ENCODE peak calls at places on chromosomes 6 and 20, in seven cellular contexts. S is GM23338, I is breast epithelium, Q is IMR-90, E is lower lobe of right lung, M is HCT116, G is fibroblast of lung. A is an unnamed sample. For H3K4me1, the result is how much of the 10 kb centered on the place peaks cover.

GRCh38 chr6:128422871-128423270 is 97.5 kb downstream of the PTPRK start:
- DNase-seq in M (no peak), I (no peak), E (no peak), Q (no peak), S (no peak), G (no peak), A (no peak)

GRCh38 chr20:9617940-9618339 is 103.5 kb downstream of the LAMP5 start:
- DNase-seq in E (no peak), S (peak), M (peak), I (no peak), G (peak), Q (peak), A (peak)

GRCh38 chr20:38034961-38035360 is 1.4 kb downstream of the RPRD1B start:
- DNase-seq in M (no peak), Q (no peak), G (peak), S (no peak), E (no peak), I (no peak), A (no peak)

GRCh38 chr6:97186416-97186999 is 96.5 kb downstream of the MMS22L start:
- DNase-seq in I (peak), S (peak), M (peak), E (peak), G (peak), Q (peak), A (peak)

GRCh38 chr6:142756215-142756630 is 188.8 kb downstream of the HIVEP2 start:
- DNase-seq in I (no peak), M (peak), E (no peak), G (peak), Q (peak), S (peak), A (no peak)

GRCh38 chr6:112149236-112149635 is 61.8 kb downstream of the FAM229B start:
- DNase-seq in E (no peak), S (no peak), G (no peak), M (no peak), Q (peak), I (no peak), A (no peak)

GRCh38 chr6:149028767-149029405 is 282.1 kb downstream of the UST start:
- DNase-seq in M (peak), S (peak), Q (peak), E (no peak), G (peak), I (no peak), A (peak)

GRCh38 chr6:32298632-32299336 is 72.9 kb downstream of the TSBP1 start:
- DNase-seq in E (no peak), S (no peak), Q (peak), G (peak), I (no peak), M (no peak), A (no peak)

GRCh38 chr20:19995220-19995863 is 21.8 kb upstream of the NAA20 start:
- DNase-seq in I (no peak), E (no peak), G (peak), Q (peak), S (peak), M (peak), A (peak)

GRCh38 chr6:82408952-82409421 is 45.4 kb downstream of the TPBG start:
- DNase-seq in Q (peak), S (no peak), G (peak), I (no peak), E (no peak), M (no peak), A (no peak)

GRCh38 chr20:11429168-11429567 is 488.5 kb upstream of the BTBD3 start:
- DNase-seq in M (no peak), I (no peak), G (no peak), E (no peak), S (no peak), Q (no peak), A (no peak)

GRCh38 chr20:29497261-29497671 is 1760.2 kb upstream of the DEFB115 start:
- DNase-seq in I (no peak), Q (no peak), G (no peak), S (no peak), M (no peak), E (peak), A (no peak)

GRCh38 chr20:37907677-37908397 is 4.9 kb downstream of the VSTM2L start:
- DNase-seq in S (peak), M (no peak), E (no peak), G (peak), I (no peak), Q (peak), A (no peak)

GRCh38 chr6:117536317-117536716 is 53.8 kb downstream of the DCBLD1 start:
- DNase-seq in S (no peak), I (no peak), Q (peak), E (no peak), M (no peak), G (peak), A (peak)

GRCh38 chr20:1177680-1178079 is 7.1 kb downstream of the TMEM74B start:
- DNase-seq in I (no peak), S (peak), M (peak), E (no peak), Q (peak), G (no peak), A (no peak)

GRCh38 chr20:36472656-36473071 is 68.7 kb upstream of the MYL9 start:
- DNase-seq in S (peak), E (peak), Q (no peak), M (peak), G (peak), I (peak), A (peak)

GRCh38 chr6:41939848-41940758 is 1.5 kb downstream of the CCND3 start:
- DNase-seq in I (no peak), S (peak), E (peak), M (no peak), Q (peak), G (peak), A (peak)

GRCh38 chr20:38209736-38210405 is 44.8 kb upstream of the TGM2 start:
- DNase-seq in G (no peak), S (no peak), E (no peak), I (no peak), M (no peak), Q (no peak), A (no peak)

GRCh38 chr6:97765480-97765879 is 482.5 kb upstream of the MMS22L start:
- DNase-seq in G (peak), M (no peak), I (no peak), S (no peak), E (no peak), Q (peak), A (no peak)

GRCh38 chr6:41691426-41692079 is 43.9 kb downstream of the TFEB start:
- DNase-seq in E (peak), M (no peak), S (peak), G (no peak), I (no peak), Q (no peak), A (no peak)

GRCh38 chr20:52193133-52193532 is 1.6 kb upstream of the ZFP64 start:
- DNase-seq in M (no peak), E (no peak), G (no peak), Q (no peak), I (no peak), S (no peak), A (no peak)

GRCh38 chr20:24589845-24590192 is 120.4 kb downstream of the SYNDIG1 start:
- DNase-seq in S (no peak), M (no peak), E (no peak), Q (no peak), I (no peak), G (no peak), A (no peak)

GRCh38 chr6:142901616-142902015 is 43.4 kb downstream of the HIVEP2 start:
- DNase-seq in M (no peak), E (no peak), S (no peak), Q (no peak), G (no peak), I (no peak), A (no peak)

GRCh38 chr6:50990750-50991446 is 172.2 kb downstream of the TFAP2B start:
- DNase-seq in M (no peak), E (no peak), I (no peak), S (no peak), Q (no peak), G (peak), A (no peak)

GRCh38 chr20:56783826-56784225 is 154.7 kb downstream of the TFAP2C start:
- DNase-seq in S (no peak), G (no peak), I (no peak), Q (no peak), M (no peak), E (no peak), A (no peak)

GRCh38 chr20:17854307-17854903 is 114.2 kb downstream of the SNX5 start:
- DNase-seq in Q (peak), M (peak), S (peak), I (no peak), G (peak), E (no peak), A (peak)

GRCh38 chr20:45970646-45971424 is 1.2 kb downstream of the ZNF335 start:
- DNase-seq in E (no peak), S (no peak), G (peak), Q (peak), I (peak), M (no peak), A (peak)

GRCh38 chr6:44503471-44503870 is 116.0 kb downstream of the CDC5L start:
- DNase-seq in E (no peak), Q (no peak), M (no peak), G (peak), I (no peak), S (no peak), A (no peak)

GRCh38 chr6:129519750-129520149 is 190.2 kb downstream of the ARHGAP18 start:
- DNase-seq in Q (no peak), I (no peak), E (no peak), G (no peak), M (no peak), S (no peak), A (no peak)

GRCh38 chr6:3423439-3424184 is 33.2 kb downstream of the SLC22A23 start:
- DNase-seq in E (no peak), G (no peak), M (no peak), Q (no peak), S (peak), I (no peak), A (no peak)

GRCh38 chr6:139967497-139967896 is 593.0 kb upstream of the CITED2 start:
- DNase-seq in S (no peak), E (no peak), I (no peak), G (peak), M (no peak), Q (peak), A (no peak)

GRCh38 chr6:105174512-105174911 is 5.3 kb downstream of the POPDC3 start:
- DNase-seq in S (no peak), G (peak), I (no peak), E (no peak), Q (peak), M (no peak), A (no peak)

GRCh38 chr20:14536738-14537137 is 199.3 kb upstream of the FLRT3 start:
- DNase-seq in Q (no peak), M (no peak), S (no peak), G (no peak), I (no peak), E (no peak), A (no peak)

GRCh38 chr20:14777571-14777970 is 440.2 kb upstream of the FLRT3 start:
- DNase-seq in I (no peak), S (no peak), M (no peak), E (no peak), G (peak), Q (no peak), A (no peak)

GRCh38 chr6:107187630-107188029 is 72.3 kb upstream of the BEND3 start:
- DNase-seq in M (no peak), I (no peak), G (no peak), Q (no peak), S (no peak), E (no peak), A (no peak)

GRCh38 chr20:34708621-34709043 is 4.5 kb downstream of the TP53INP2 start:
- DNase-seq in G (peak), M (no peak), I (no peak), E (peak), Q (peak), S (peak), A (peak)

GRCh38 chr20:31630187-31630790 is 7.4 kb upstream of the COX4I2 start:
- DNase-seq in S (no peak), I (no peak), M (no peak), E (no peak), G (no peak), Q (no peak), A (peak)

GRCh38 chr6:163731215-163732013 is 316.9 kb downstream of the QKI start:
- DNase-seq in Q (no peak), I (no peak), G (no peak), M (no peak), E (no peak), S (no peak), A (no peak)
- H3K4me1 ChIP-seq in Q (under half), I (under half), G (under half), M (under half), E (under half), S (under half), A (under half)

DNA sequence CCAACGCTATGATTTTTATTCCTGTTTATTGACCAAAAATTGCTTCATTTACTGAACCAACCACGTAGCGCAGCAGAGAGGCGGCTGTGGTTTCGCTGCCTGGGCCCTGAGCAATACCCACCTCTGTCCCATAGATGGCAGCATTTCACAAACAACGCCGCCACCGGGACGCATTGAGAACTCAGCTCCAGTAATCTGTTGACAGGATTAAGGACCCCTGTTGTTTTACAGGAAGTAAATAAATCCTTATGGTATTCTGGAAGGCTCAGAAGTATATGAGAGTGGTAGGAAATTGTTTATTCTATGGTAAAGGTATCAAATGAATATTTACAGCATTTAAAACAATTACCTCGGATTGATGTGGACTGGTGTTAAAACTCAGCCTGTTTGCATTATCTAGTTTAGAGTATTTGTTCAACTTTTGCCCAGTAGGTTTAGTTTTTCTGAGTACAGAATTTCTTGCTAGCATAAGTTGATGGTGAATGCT is 547.9 kb upstream of the SLC35B3 start:
- DNase-seq in Q (peak), M (peak), E (peak), G (peak), I (peak), S (peak), A (peak)
- TF ChIP-seq CTCF in Q (peak), M (peak), E (peak), G (peak), I (peak), S (peak), A (peak)

DNA sequence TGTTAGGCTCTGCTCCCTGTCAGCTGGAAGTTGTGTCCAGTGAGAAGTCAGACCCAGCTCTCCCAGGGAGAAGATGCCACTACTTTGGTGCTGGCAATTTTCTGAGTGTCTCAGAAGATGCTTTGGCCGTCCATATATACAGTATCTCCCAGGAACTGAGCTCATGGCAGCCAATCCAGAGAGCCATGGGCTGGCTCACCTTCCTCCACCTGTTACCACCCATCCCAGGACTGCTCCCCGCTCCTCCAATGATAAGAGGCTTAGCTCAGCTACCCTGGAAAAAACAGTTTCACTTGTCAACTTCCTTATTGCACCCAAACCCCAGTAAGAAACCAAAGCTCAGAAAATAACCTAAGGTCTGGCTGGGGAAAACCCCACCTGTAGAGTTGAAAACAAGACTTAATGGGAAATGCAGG is at the start of gene BNIP5:
- DNase-seq in Q (no peak), G (no peak), S (no peak), I (no peak), E (no peak), M (no peak), A (peak)
- H3K4me1 ChIP-seq in Q (under half), G (under half), S (under half), I (under half), E (under half), M (under half), A (under half)

DNA sequence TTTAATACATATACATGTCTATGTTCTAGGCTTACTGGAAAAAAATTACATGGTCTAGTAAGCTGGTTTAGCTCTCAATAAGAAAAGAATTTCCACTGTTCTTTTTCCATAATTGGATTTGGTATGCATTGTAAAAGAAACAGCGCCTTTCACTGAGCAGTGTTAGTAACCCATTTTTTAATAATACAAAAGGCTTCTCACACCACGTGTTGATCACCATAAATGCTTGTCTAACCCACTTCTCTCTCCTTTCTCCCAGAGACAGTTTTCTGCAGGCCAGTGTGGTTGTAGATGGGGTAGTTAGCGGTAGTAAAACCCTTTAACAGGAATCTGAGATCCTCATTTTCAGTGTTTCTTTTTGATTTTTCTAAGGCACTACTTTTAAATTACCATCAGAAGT is 348.7 kb upstream of the MANEA start:
- DNase-seq in S (no peak), E (no peak), M (no peak), I (no peak), Q (no peak), G (no peak), A (no peak)
- TF ChIP-seq CTCF in S (no peak), E (no peak), M (no peak), I (no peak), Q (no peak), G (no peak), A (no peak)